ENCODE peak calls at places on chromosomes 12 and 14, in seven cellular contexts. J is lower lobe of right lung, D is choroid plexus epithelial cell, L is HL-60, O is GM12878, T is dorsolateral prefrontal cortex, I is fibroblast of the aortic adventitia. W is an unnamed sample.

GRCh38 chr12:127785535-127785934 is 481.4 kb upstream of the TMEM132C start:
- DNase-seq in J (no peak), D (peak), L (no peak), O (no peak), T (peak), I (peak), W (no peak)

GRCh38 chr14:79056879-79057278 is 886.7 kb downstream of the NRXN3 start:
- DNase-seq in J (no peak), D (peak), L (no peak), O (no peak), T (no peak), I (peak), W (no peak)

GRCh38 chr12:54392485-54393349 is 8.2 kb upstream of the ZNF385A start:
- DNase-seq in J (no peak), D (no peak), L (no peak), O (no peak), T (no peak), I (no peak), W (peak)

GRCh38 chr12:82608706-82609105 is 78.0 kb upstream of the TMTC2 start:
- DNase-seq in J (no peak), D (peak), L (no peak), O (no peak), T (no peak), I (peak), W (peak)

GRCh38 chr14:65783576-65783975 is 371.0 kb downstream of the FUT8 start:
- DNase-seq in J (no peak), D (no peak), L (no peak), O (no peak), T (no peak), I (peak), W (no peak)

GRCh38 chr12:122853582-122854245 is 18.5 kb downstream of the HIP1R start:
- DNase-seq in J (no peak), D (no peak), L (no peak), O (no peak), T (no peak), I (no peak), W (no peak)

GRCh38 chr14:91108941-91109611 is 4.8 kb upstream of the DGLUCY start:
- DNase-seq in J (peak), D (no peak), L (peak), O (no peak), T (no peak), I (peak), W (peak)

GRCh38 chr12:66275040-66275439 is 27.3 kb upstream of the HELB start:
- DNase-seq in J (no peak), D (no peak), L (no peak), O (no peak), T (no peak), I (no peak), W (no peak)

GRCh38 chr12:30420561-30420960 is 275.1 kb downstream of the IPO8 start:
- DNase-seq in J (no peak), D (peak), L (no peak), O (no peak), T (no peak), I (peak), W (peak)

GRCh38 chr14:100350283-100350926 is 27.3 kb downstream of the SLC25A47 start:
- DNase-seq in J (peak), D (no peak), L (peak), O (no peak), T (no peak), I (no peak), W (no peak)

GRCh38 chr12:106032141-106032925 is 106.4 kb downstream of the NUAK1 start:
- DNase-seq in J (no peak), D (peak), L (no peak), O (no peak), T (no peak), I (peak), W (peak)
- TF ChIP-seq CTCF in J (no peak), D (peak), L (no peak), O (no peak), T (no peak), I (no peak), W (no peak)

GRCh38 chr14:101783260-101784016 is 21.9 kb downstream of the PPP2R5C start:
- DNase-seq in J (no peak), D (no peak), L (no peak), O (no peak), T (no peak), I (no peak), W (no peak)
- H3K4me3 ChIP-seq in J (no peak), D (no peak), L (no peak), O (no peak), T (no peak), I (no peak), W (no peak)

GRCh38 chr14:104075530-104076151 is 9.9 kb upstream of the ASPG start:
- DNase-seq in J (no peak), D (peak), L (no peak), O (no peak), T (no peak), I (no peak), W (peak)
- TF ChIP-seq CTCF in J (peak), D (peak), L (no peak), O (peak), T (peak), I (peak), W (peak)

DNA sequence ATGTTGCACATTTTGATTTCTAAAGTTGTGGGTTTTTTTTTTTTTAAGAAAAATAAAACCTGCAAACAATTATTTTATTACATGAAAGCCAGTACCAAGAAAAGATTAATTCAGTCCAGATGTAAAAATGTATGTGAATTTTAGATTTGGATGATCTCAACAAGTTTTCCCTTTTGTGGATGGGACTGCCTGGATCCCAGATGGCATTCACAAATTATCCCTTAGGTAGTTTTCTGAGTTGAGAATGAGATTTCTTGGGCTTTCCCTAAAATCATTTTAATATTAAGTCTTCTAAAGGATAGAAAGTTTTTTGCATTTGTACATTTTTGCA is 2.8 kb downstream of the FRMD6 start:
- DNase-seq in J (no peak), D (no peak), L (no peak), O (no peak), T (no peak), I (no peak), W (no peak)
- H3K4me3 ChIP-seq in J (no peak), D (peak), L (no peak), O (no peak), T (peak), I (peak), W (no peak)

GRCh38 chr12:111429760-111430417 is 24.2 kb downstream of the SH2B3 start:
- DNase-seq in J (no peak), D (no peak), L (no peak), O (no peak), T (no peak), I (no peak), W (no peak)

GRCh38 chr12:111434049-111434448 is 28.3 kb downstream of the SH2B3 start:
- DNase-seq in J (no peak), D (no peak), L (no peak), O (no peak), T (no peak), I (peak), W (no peak)

GRCh38 chr12:111428728-111429175 is 23.0 kb downstream of the SH2B3 start:
- DNase-seq in J (peak), D (no peak), L (peak), O (no peak), T (no peak), I (no peak), W (no peak)

GRCh38 chr12:111430418-111431353 is 25.0 kb downstream of the SH2B3 start:
- DNase-seq in J (no peak), D (no peak), L (peak), O (no peak), T (no peak), I (no peak), W (no peak)

DNA sequence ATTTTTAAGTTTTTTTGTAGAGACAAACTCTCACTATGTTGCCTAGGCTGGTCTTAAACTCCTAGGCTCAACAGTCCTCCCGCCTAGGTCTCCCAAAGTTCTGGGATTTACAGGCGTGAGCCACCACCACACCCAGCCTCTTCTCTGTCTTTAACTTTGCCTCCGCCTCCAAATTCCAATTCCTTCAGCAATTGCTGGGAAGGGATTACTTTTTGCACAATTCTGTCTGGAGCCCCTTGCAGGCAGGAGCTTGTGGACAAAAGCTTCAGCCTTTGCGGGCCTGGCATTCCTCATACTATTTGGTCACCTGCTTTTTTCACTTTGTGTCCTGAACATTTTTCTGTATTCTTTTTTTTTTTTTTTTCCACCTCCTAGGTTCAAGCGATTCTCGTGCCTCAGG is 26.0 kb downstream of the SH2B3 start:
- DNase-seq in J (no peak), D (no peak), L (no peak), O (no peak), T (no peak), I (peak), W (peak)
- TF ChIP-seq CTCF in J (no peak), D (no peak), L (no peak), O (no peak), T (no peak), I (no peak), W (no peak)

DNA sequence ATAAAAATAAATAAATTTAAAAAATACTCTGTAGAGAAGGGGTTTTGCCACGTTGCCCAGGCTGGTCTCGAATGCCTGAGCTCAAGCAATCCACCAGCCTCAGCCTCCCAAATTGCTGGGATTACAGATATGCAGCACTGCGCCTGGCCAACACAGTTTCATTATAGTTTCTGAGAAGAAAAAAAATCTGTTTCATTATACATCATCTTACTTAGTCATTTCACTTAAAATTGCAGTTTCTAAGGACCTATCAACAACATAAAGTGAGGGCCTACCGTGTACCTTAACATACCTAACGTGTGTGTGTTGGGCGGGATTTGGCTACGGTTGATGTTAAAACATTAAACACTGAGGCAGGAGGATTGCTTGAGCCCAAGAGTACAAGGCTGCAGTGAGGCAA is 28.3 kb downstream of the P2RX2 start:
- DNase-seq in J (no peak), D (no peak), L (no peak), O (no peak), T (no peak), I (no peak), W (no peak)
- H3K4me3 ChIP-seq in J (no peak), D (no peak), L (no peak), O (no peak), T (no peak), I (no peak), W (no peak)

DNA sequence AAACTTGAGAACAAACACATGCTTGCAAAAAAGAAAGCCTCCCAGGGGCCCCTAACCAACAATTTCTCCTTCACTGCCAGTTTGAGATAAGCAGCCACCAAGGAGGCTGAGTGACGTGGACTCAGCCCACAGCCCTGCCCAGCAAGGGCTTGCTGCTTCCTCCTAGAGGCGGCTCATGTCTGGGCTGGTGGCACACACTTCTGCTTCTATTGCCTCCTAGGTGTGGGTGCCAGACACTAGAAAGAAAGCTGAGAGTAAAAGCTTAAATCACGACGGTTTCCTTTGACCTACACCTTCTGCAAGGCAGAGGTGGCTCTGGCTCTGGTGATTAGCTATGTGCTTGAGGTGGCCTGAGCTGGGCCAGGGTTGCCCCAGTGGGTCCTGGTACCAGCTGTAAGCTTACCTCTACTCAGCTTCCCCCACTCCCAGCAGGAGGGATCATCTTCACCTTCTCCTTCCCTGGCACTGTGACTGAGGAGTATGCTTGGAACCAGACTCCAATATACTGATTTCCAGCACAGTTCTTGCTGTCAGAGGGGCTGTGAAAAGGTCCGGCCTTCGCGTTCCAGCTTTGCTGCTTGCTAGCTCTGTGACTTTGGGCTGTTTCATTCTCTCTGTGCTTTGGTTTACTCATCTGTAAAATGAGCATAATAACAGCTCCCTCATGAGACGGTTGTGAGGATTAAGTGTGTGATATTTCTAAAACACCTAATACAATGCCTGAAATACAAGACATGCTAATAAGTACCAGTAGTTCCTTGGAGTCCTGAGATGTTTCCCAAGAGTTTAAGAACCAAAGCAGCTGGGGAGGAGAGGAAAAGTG is 89.7 kb upstream of the PARP11 start:
- DNase-seq in J (peak), D (no peak), L (peak), O (no peak), T (no peak), I (no peak), W (peak)
- TF ChIP-seq CTCF in J (peak), D (no peak), L (peak), O (no peak), T (no peak), I (no peak), W (peak)

W was measured in epithelial cell of esophagus.